ENCODE peak calls at places on chromosomes 3 and 15, in seven cellular contexts. C, E, J, N, H, M and S are unnamed samples.

GRCh38 chr15:90703455-90703854 is 13.7 kb upstream of the BLM start:
- DNase-seq in C (no peak), E (no peak), J (no peak), N (no peak), H (no peak), M (no peak), S (no peak)

GRCh38 chr3:23949784-23950183 is 4.7 kb downstream of the NR1D2 start:
- DNase-seq in C (no peak), E (no peak), J (no peak), N (no peak), H (peak; percentile 8), M (peak; percentile 56), S (no peak)

GRCh38 chr15:30929064-30929669 is 25.5 kb downstream of the FAN1 start:
- DNase-seq in C (no peak), E (no peak), J (no peak), N (no peak), H (no peak), M (no peak), S (no peak)

GRCh38 chr3:32495609-32496008 is 7.0 kb downstream of the CMTM6 start:
- DNase-seq in C (peak; percentile 61), E (no peak), J (no peak), N (no peak), H (no peak), M (no peak), S (no peak)

GRCh38 chr3:99720985-99721632 is 82.7 kb downstream of the COL8A1 start:
- DNase-seq in C (peak; percentile 58), E (no peak), J (no peak), N (no peak), H (peak; percentile 44), M (peak; percentile 18), S (peak; percentile 64)

GRCh38 chr3:55668359-55668758 is 181.3 kb upstream of the WNT5A start:
- DNase-seq in C (no peak), E (no peak), J (peak; percentile 75), N (no peak), H (peak; percentile 51), M (no peak), S (no peak)

GRCh38 chr3:11536132-11536935 is 107.4 kb downstream of the VGLL4 start:
- DNase-seq in C (no peak), E (no peak), J (no peak), N (no peak), H (no peak), M (no peak), S (no peak)

GRCh38 chr3:127403795-127404194 is 115.9 kb upstream of the PRR20G start:
- DNase-seq in C (no peak), E (no peak), J (no peak), N (no peak), H (no peak), M (no peak), S (no peak)

GRCh38 chr3:52402101-52402521 is 42.8 kb downstream of the SEMA3G start:
- DNase-seq in C (no peak), E (no peak), J (no peak), N (no peak), H (no peak), M (no peak), S (no peak)

GRCh38 chr3:119428538-119428937 is 34.9 kb downstream of the TMEM39A start:
- DNase-seq in C (no peak), E (no peak), J (no peak), N (no peak), H (peak; percentile 9), M (no peak), S (no peak)

GRCh38 chr3:173025941-173026340 is 115.1 kb downstream of the SPATA16 start:
- DNase-seq in C (no peak), E (no peak), J (no peak), N (no peak), H (no peak), M (no peak), S (no peak)